ENCODE peak calls at places on chromosomes 11 and 22, in five cellular contexts. G is IMR-90, P is psoas muscle, C is Peyer's patch, N is right lobe of liver. T is an unnamed sample.
A peak's percentile ranks its signal among the peaks of the same experiment; 100 is the strongest.

GRCh38 chr11:16739326-16739875 is 954 bp downstream of the C11orf58 start:
- DNase-seq in G (peak; percentile 28), P (no peak), C (no peak), N (no peak), T (no peak)

GRCh38 chr11:69896250-69896649 is 77.0 kb upstream of the FGF3 start:
- DNase-seq in G (peak; percentile 68), P (no peak), C (no peak), N (no peak), T (no peak)

GRCh38 chr11:64353101-64353738 is 5.7 kb upstream of the RPS6KA4 start:
- DNase-seq in G (no peak), P (no peak), C (no peak), N (no peak), T (peak; percentile 30)

GRCh38 chr22:43266117-43266516 is 77.1 kb downstream of the SCUBE1 start:
- DNase-seq in G (no peak), P (no peak), C (no peak), N (no peak), T (no peak)

GRCh38 chr11:74487875-74488274 is 5.6 kb downstream of the LIPT2 start:
- DNase-seq in G (no peak), P (no peak), C (no peak), N (no peak), T (no peak)

GRCh38 chr22:39283312-39284141 is 35.9 kb downstream of the RPL3 start:
- DNase-seq in G (peak; percentile 26), P (peak; percentile 94), C (no peak), N (peak; percentile 89), T (no peak)

GRCh38 chr22:44448271-44448780 is 49.7 kb downstream of the RTL6 start:
- DNase-seq in G (peak; percentile 94), P (peak; percentile 82), C (peak; percentile 50), N (no peak), T (no peak)

GRCh38 chr22:45917146-45917545 is 59.8 kb downstream of the WNT7B start:
- DNase-seq in G (no peak), P (no peak), C (no peak), N (no peak), T (no peak)

GRCh38 chr11:11396290-11397042 is 43.4 kb upstream of the CSNK2A3 start:
- DNase-seq in G (peak; percentile 97), P (no peak), C (no peak), N (no peak), T (no peak)

GRCh38 chr11:94151903-94152677 is 23.4 kb downstream of the PANX1 start:
- DNase-seq in G (peak; percentile 91), P (peak; percentile 61), C (no peak), N (peak; percentile 52), T (no peak)

GRCh38 chr11:10504490-10504889 is 36.5 kb downstream of the RNF141 start:
- DNase-seq in G (no peak), P (no peak), C (no peak), N (no peak), T (no peak)

GRCh38 chr11:71330996-71331395 is 78.6 kb upstream of the SHANK2 start:
- DNase-seq in G (no peak), P (peak; percentile 7), C (no peak), N (no peak), T (no peak)

GRCh38 chr22:30411780-30412179 is 13.8 kb upstream of the MTFP1 start:
- DNase-seq in G (no peak), P (no peak), C (no peak), N (no peak), T (no peak)

GRCh38 chr11:73227571-73228211 is 9.6 kb downstream of the P2RY2 start:
- DNase-seq in G (no peak), P (peak; percentile 32), C (peak; percentile 77), N (no peak), T (peak; percentile 82)

GRCh38 chr22:19875531-19876313 is 21.0 kb upstream of the GNB1L start:
- DNase-seq in G (no peak), P (peak; percentile 39), C (peak; percentile 44), N (peak; percentile 14), T (peak; percentile 52)

GRCh38 chr11:60924110-60924905 is at the start of gene TMEM132A:
- DNase-seq in G (peak; percentile 68), P (peak; percentile 78), C (peak; percentile 77), N (peak; percentile 76), T (no peak)

GRCh38 chr11:69234171-69234570 is 59.8 kb upstream of the MYEOV start:
- DNase-seq in G (no peak), P (no peak), C (no peak), N (no peak), T (no peak)

GRCh38 chr22:24156146-24156914 is 25.0 kb upstream of the SUSD2 start:
- DNase-seq in G (peak; percentile 52), P (peak; percentile 64), C (peak; percentile 64), N (peak; percentile 58), T (peak; percentile 69)

GRCh38 chr11:12863605-12864121 is 145.5 kb upstream of the RASSF10 start:
- DNase-seq in G (no peak), P (no peak), C (no peak), N (no peak), T (no peak)

GRCh38 chr11:1218256-1218787 is 4.5 kb upstream of the MUC5B start:
- DNase-seq in G (no peak), P (peak; percentile 41), C (peak; percentile 40), N (peak; percentile 14), T (peak; percentile 75)

GRCh38 chr11:121870202-121871045 is 245.6 kb downstream of the BLID start:
- DNase-seq in G (no peak), P (no peak), C (no peak), N (no peak), T (no peak)
- TF ChIP-seq CTCF in G (no peak), P (no peak), C (no peak), N (no peak), T (no peak)

GRCh38 chr22:37221424-37222336 is 9.4 kb upstream of the SSTR3 start:
- DNase-seq in G (no peak), P (no peak), C (no peak), N (no peak), T (no peak)
- H3K4me1 ChIP-seq in G (no peaks in the 10 kb centered on the region), P (no peaks in the 10 kb centered on the region), C (no peaks in the 10 kb centered on the region), N (no peaks in the 10 kb centered on the region), T (peaks cover 2% of the 10 kb centered on the region)

DNA sequence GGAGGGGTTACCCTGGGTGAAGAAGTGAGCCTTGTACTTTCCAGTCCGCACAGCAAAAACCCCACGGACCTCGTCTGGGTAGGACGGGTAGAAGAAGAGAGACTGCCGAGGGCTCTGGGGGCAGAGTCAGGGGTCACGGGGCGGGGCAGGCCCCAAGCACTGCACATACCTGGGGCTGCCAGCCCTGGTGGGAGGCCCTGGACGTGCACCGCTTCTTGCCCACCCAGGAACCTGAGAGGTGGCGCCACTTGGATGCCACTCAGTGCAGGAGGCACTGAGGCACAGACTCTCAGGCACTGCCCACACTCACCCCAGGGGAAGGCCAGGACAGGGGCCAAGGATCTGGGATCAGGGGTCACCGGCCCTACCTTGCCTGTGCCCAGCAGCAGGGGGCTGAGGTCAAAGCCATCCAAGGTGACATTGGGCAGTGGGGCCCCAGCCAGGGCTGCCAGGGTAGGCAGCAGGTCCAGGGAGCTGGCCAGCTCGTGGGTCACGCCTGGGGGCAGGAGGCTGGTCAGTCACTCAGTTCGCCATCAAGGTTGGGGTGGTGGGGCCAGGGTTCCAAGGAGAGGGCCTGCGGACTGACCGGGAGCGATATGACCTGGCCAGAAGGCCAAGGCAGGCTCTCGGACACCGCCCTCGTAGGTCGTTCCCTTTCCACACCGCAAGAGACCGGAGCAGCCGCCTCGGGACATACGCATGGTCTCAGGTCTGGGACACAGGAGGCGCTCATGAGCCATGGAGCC is 2.2 kb downstream of the ARSA start:
- DNase-seq in G (no peak), P (peak; percentile 66), C (peak; percentile 49), N (no peak), T (no peak)
- TF ChIP-seq CTCF in G (peak; percentile 17), P (peak; percentile 11), C (no peak), N (no peak), T (no peak)

GRCh38 chr11:85724750-85725465 is 38.9 kb upstream of the CCDC89 start:
- DNase-seq in G (no peak), P (no peak), C (no peak), N (no peak), T (no peak)
- H3K4me1 ChIP-seq in G (peaks cover 12% of the 10 kb centered on the region), P (no peaks in the 10 kb centered on the region), C (no peaks in the 10 kb centered on the region), N (no peaks in the 10 kb centered on the region), T (no peaks in the 10 kb centered on the region)